ENCODE peak calls at places on chromosomes 4 and X, in seven cellular contexts. One of them, this sample, is unnamed.

GRCh38 chr4:12697970-12698369 is 786.2 kb downstream of the RAB28 start:
- DNase-seq in IMR-90: no peak
- DNase-seq in ovary: no peak
- DNase-seq in psoas muscle: no peak
- DNase-seq in hepatocyte: no peak
- DNase-seq in lower leg skin: no peak
- DNase-seq in right atrium auricular region: no peak
- DNase-seq in this sample: no peak

GRCh38 chrX:23012162-23012561 is 12.4 kb downstream of the DDX53 start:
- DNase-seq in IMR-90: no peak
- DNase-seq in ovary: no peak
- DNase-seq in psoas muscle: no peak
- DNase-seq in hepatocyte: no peak
- DNase-seq in lower leg skin: no peak
- DNase-seq in right atrium auricular region: no peak
- DNase-seq in this sample: no peak

GRCh38 chrX:45596190-45596808 is 395.6 kb upstream of the DIPK2B start:
- DNase-seq in IMR-90: peak; percentile 3
- DNase-seq in ovary: no peak
- DNase-seq in psoas muscle: no peak
- DNase-seq in hepatocyte: no peak
- DNase-seq in lower leg skin: no peak
- DNase-seq in right atrium auricular region: no peak
- DNase-seq in this sample: no peak

GRCh38 chrX:39836802-39837420 is 260.8 kb downstream of the BCOR start:
- DNase-seq in IMR-90: no peak
- DNase-seq in ovary: no peak
- DNase-seq in psoas muscle: no peak
- DNase-seq in hepatocyte: no peak
- DNase-seq in lower leg skin: no peak
- DNase-seq in right atrium auricular region: no peak
- DNase-seq in this sample: no peak

GRCh38 chrX:18998653-18999052 is 14.7 kb upstream of the PHKA2 start:
- DNase-seq in IMR-90: no peak
- DNase-seq in ovary: no peak
- DNase-seq in psoas muscle: no peak
- DNase-seq in hepatocyte: no peak
- DNase-seq in lower leg skin: no peak
- DNase-seq in right atrium auricular region: no peak
- DNase-seq in this sample: no peak

GRCh38 chr4:128690009-128690408 is 119.5 kb upstream of the JADE1 start:
- DNase-seq in IMR-90: no peak
- DNase-seq in ovary: no peak
- DNase-seq in psoas muscle: no peak
- DNase-seq in hepatocyte: no peak
- DNase-seq in lower leg skin: no peak
- DNase-seq in right atrium auricular region: no peak
- DNase-seq in this sample: no peak

GRCh38 chr4:169337510-169337909 is 66.8 kb upstream of the SH3RF1 start:
- DNase-seq in IMR-90: peak; percentile 98
- DNase-seq in ovary: no peak
- DNase-seq in psoas muscle: no peak
- DNase-seq in hepatocyte: no peak
- DNase-seq in lower leg skin: no peak
- DNase-seq in right atrium auricular region: no peak
- DNase-seq in this sample: no peak

GRCh38 chr4:112015960-112016359 is 129.3 kb upstream of the FAM241A start:
- DNase-seq in IMR-90: no peak
- DNase-seq in ovary: no peak
- DNase-seq in psoas muscle: no peak
- DNase-seq in hepatocyte: no peak
- DNase-seq in lower leg skin: no peak
- DNase-seq in right atrium auricular region: no peak
- DNase-seq in this sample: no peak

GRCh38 chr4:87073187-87073569 is 138.4 kb downstream of the AFF1 start:
- DNase-seq in IMR-90: no peak
- DNase-seq in ovary: no peak
- DNase-seq in psoas muscle: no peak
- DNase-seq in hepatocyte: no peak
- DNase-seq in lower leg skin: no peak
- DNase-seq in right atrium auricular region: no peak
- DNase-seq in this sample: no peak

GRCh38 chrX:40444798-40445496 is 135.8 kb upstream of the ATP6AP2 start:
- DNase-seq in IMR-90: no peak
- DNase-seq in ovary: no peak
- DNase-seq in psoas muscle: no peak
- DNase-seq in hepatocyte: no peak
- DNase-seq in lower leg skin: no peak
- DNase-seq in right atrium auricular region: no peak
- DNase-seq in this sample: no peak

GRCh38 chr4:88204882-88205281 is 46.4 kb upstream of the ABCG2 start:
- DNase-seq in IMR-90: no peak
- DNase-seq in ovary: no peak
- DNase-seq in psoas muscle: no peak
- DNase-seq in hepatocyte: no peak
- DNase-seq in lower leg skin: no peak
- DNase-seq in right atrium auricular region: no peak
- DNase-seq in this sample: no peak

GRCh38 chr4:141871086-141871485 is 234.7 kb downstream of the IL15 start:
- DNase-seq in IMR-90: peak; percentile 17
- DNase-seq in ovary: no peak
- DNase-seq in psoas muscle: no peak
- DNase-seq in hepatocyte: no peak
- DNase-seq in lower leg skin: no peak
- DNase-seq in right atrium auricular region: no peak
- DNase-seq in this sample: no peak

GRCh38 chr4:61522312-61522711 is 322.2 kb downstream of the ADGRL3 start:
- DNase-seq in IMR-90: no peak
- DNase-seq in ovary: no peak
- DNase-seq in psoas muscle: no peak
- DNase-seq in hepatocyte: no peak
- DNase-seq in lower leg skin: no peak
- DNase-seq in right atrium auricular region: no peak
- DNase-seq in this sample: no peak

GRCh38 chr4:66032571-66032970 is 362.3 kb upstream of the EPHA5 start:
- DNase-seq in IMR-90: no peak
- DNase-seq in ovary: no peak
- DNase-seq in psoas muscle: no peak
- DNase-seq in hepatocyte: no peak
- DNase-seq in lower leg skin: no peak
- DNase-seq in right atrium auricular region: no peak
- DNase-seq in this sample: no peak

GRCh38 chrX:150161092-150161672 is 201.9 kb upstream of the MAMLD1 start:
- DNase-seq in IMR-90: peak; percentile 26
- DNase-seq in ovary: no peak
- DNase-seq in psoas muscle: no peak
- DNase-seq in hepatocyte: no peak
- DNase-seq in lower leg skin: no peak
- DNase-seq in right atrium auricular region: no peak
- DNase-seq in this sample: no peak

GRCh38 chr4:168484626-168485025 is 4.3 kb upstream of the DDX60L start:
- DNase-seq in IMR-90: peak; percentile 91
- DNase-seq in ovary: no peak
- DNase-seq in psoas muscle: no peak
- DNase-seq in hepatocyte: peak; percentile 5
- DNase-seq in lower leg skin: no peak
- DNase-seq in right atrium auricular region: no peak
- DNase-seq in this sample: no peak

GRCh38 chr4:146742416-146742815 is 103.7 kb downstream of the POU4F2 start:
- DNase-seq in IMR-90: no peak
- DNase-seq in ovary: no peak
- DNase-seq in psoas muscle: no peak
- DNase-seq in hepatocyte: no peak
- DNase-seq in lower leg skin: no peak
- DNase-seq in right atrium auricular region: no peak
- DNase-seq in this sample: no peak

GRCh38 chr4:1794809-1795303 is 1.8 kb downstream of the FGFR3 start:
- DNase-seq in IMR-90: no peak
- DNase-seq in ovary: no peak
- DNase-seq in psoas muscle: no peak
- DNase-seq in hepatocyte: no peak
- DNase-seq in lower leg skin: no peak
- DNase-seq in right atrium auricular region: no peak
- DNase-seq in this sample: no peak
- H3K4me3 ChIP-seq in IMR-90: no peak overlapping the region
- H3K4me3 ChIP-seq in ovary: peak overlapping the region; percentile 34
- H3K4me3 ChIP-seq in psoas muscle: peak overlapping the region; percentile 60
- H3K4me3 ChIP-seq in hepatocyte: peak overlapping the region; percentile 85
- H3K4me3 ChIP-seq in lower leg skin: peak overlapping the region; percentile 23
- H3K4me3 ChIP-seq in right atrium auricular region: peak overlapping the region; percentile 55
- H3K4me3 ChIP-seq in this sample: peak overlapping the region; percentile 43

GRCh38 chrX:107826286-107827136 is 845 bp downstream of the MID2 start:
- DNase-seq in IMR-90: peak; percentile 42
- DNase-seq in ovary: peak; percentile 58
- DNase-seq in psoas muscle: peak; percentile 47
- DNase-seq in hepatocyte: peak; percentile 54
- DNase-seq in lower leg skin: no peak
- DNase-seq in right atrium auricular region: no peak
- DNase-seq in this sample: peak; percentile 77

GRCh38 chrX:107823042-107823441 is 2.6 kb upstream of the MID2 start:
- DNase-seq in IMR-90: no peak
- DNase-seq in ovary: no peak
- DNase-seq in psoas muscle: no peak
- DNase-seq in hepatocyte: no peak
- DNase-seq in lower leg skin: no peak
- DNase-seq in right atrium auricular region: no peak
- DNase-seq in this sample: no peak

GRCh38 chrX:107825698-107826285 is at the start of gene MID2:
- DNase-seq in IMR-90: no peak
- DNase-seq in ovary: peak; percentile 66
- DNase-seq in psoas muscle: peak; percentile 54
- DNase-seq in hepatocyte: peak; percentile 79
- DNase-seq in lower leg skin: peak; percentile 94
- DNase-seq in right atrium auricular region: peak; percentile 69
- DNase-seq in this sample: peak; percentile 67

GRCh38 chrX:107827137-107827831 is 1.6 kb downstream of the MID2 start:
- DNase-seq in IMR-90: no peak
- DNase-seq in ovary: no peak
- DNase-seq in psoas muscle: no peak
- DNase-seq in hepatocyte: peak; percentile 7
- DNase-seq in lower leg skin: no peak
- DNase-seq in right atrium auricular region: no peak
- DNase-seq in this sample: no peak

GRCh38 chrX:107823456-107823855 is 2.2 kb upstream of the MID2 start:
- DNase-seq in IMR-90: peak; percentile 83
- DNase-seq in ovary: no peak
- DNase-seq in psoas muscle: no peak
- DNase-seq in hepatocyte: no peak
- DNase-seq in lower leg skin: no peak
- DNase-seq in right atrium auricular region: no peak
- DNase-seq in this sample: no peak
- H3K4me3 ChIP-seq in IMR-90: no peak overlapping the region
- H3K4me3 ChIP-seq in ovary: no peak overlapping the region
- H3K4me3 ChIP-seq in psoas muscle: no peak overlapping the region
- H3K4me3 ChIP-seq in hepatocyte: no peak overlapping the region
- H3K4me3 ChIP-seq in lower leg skin: no peak overlapping the region
- H3K4me3 ChIP-seq in right atrium auricular region: no peak overlapping the region
- H3K4me3 ChIP-seq in this sample: no peak overlapping the region

GRCh38 chr4:139275281-139275735 is 4.7 kb downstream of the MGARP start:
- DNase-seq in IMR-90: no peak
- DNase-seq in ovary: no peak
- DNase-seq in psoas muscle: no peak
- DNase-seq in hepatocyte: no peak
- DNase-seq in lower leg skin: no peak
- DNase-seq in right atrium auricular region: no peak
- DNase-seq in this sample: no peak

GRCh38 chr4:139278956-139279722 is 886 bp downstream of the MGARP start:
- DNase-seq in IMR-90: peak; percentile 12
- DNase-seq in ovary: peak; percentile 49
- DNase-seq in psoas muscle: no peak
- DNase-seq in hepatocyte: no peak
- DNase-seq in lower leg skin: no peak
- DNase-seq in right atrium auricular region: no peak
- DNase-seq in this sample: peak; percentile 83

GRCh38 chr4:139279723-139280620 is at the start of gene MGARP:
- DNase-seq in IMR-90: peak; percentile 30
- DNase-seq in ovary: peak; percentile 69
- DNase-seq in psoas muscle: peak; percentile 31
- DNase-seq in hepatocyte: peak; percentile 28
- DNase-seq in lower leg skin: no peak
- DNase-seq in right atrium auricular region: no peak
- DNase-seq in this sample: no peak

GRCh38 chr4:139281212-139281611 is 1.2 kb upstream of the MGARP start:
- DNase-seq in IMR-90: no peak
- DNase-seq in ovary: no peak
- DNase-seq in psoas muscle: no peak
- DNase-seq in hepatocyte: no peak
- DNase-seq in lower leg skin: no peak
- DNase-seq in right atrium auricular region: no peak
- DNase-seq in this sample: no peak

DNA sequence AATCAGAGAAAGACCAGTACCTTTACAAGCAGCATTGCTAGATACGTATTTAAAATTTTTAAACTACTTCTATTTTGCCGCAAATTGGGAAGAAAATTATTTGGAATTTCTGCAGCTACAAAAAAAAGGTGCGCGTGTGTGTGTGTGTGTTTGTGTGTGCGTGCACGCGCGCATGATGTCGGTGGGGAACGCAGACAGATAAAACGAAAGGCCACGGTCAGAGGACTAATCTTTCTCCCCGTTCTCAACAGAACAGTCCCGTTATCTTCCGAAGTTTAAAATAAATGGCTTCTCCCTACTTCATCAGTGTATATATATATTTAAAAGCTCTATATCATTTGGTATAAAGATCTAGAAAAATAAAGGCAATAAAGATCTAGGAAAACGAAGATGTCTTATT is 1.6 kb downstream of the MGARP start:
- DNase-seq in IMR-90: peak; percentile 10
- DNase-seq in ovary: peak; percentile 47
- DNase-seq in psoas muscle: no peak
- DNase-seq in hepatocyte: no peak
- DNase-seq in lower leg skin: no peak
- DNase-seq in right atrium auricular region: no peak
- DNase-seq in this sample: no peak
- H3K4me3 ChIP-seq in IMR-90: peak overlapping the region; percentile 60
- H3K4me3 ChIP-seq in ovary: no peak overlapping the region
- H3K4me3 ChIP-seq in psoas muscle: no peak overlapping the region
- H3K4me3 ChIP-seq in hepatocyte: no peak overlapping the region
- H3K4me3 ChIP-seq in lower leg skin: no peak overlapping the region
- H3K4me3 ChIP-seq in right atrium auricular region: peak overlapping the region; percentile 63
- H3K4me3 ChIP-seq in this sample: no peak overlapping the region

GRCh38 chrX:43974076-43974475 is 886 bp upstream of the NDP start:
- DNase-seq in IMR-90: no peak
- DNase-seq in ovary: no peak
- DNase-seq in psoas muscle: no peak
- DNase-seq in hepatocyte: no peak
- DNase-seq in lower leg skin: no peak
- DNase-seq in right atrium auricular region: no peak
- DNase-seq in this sample: no peak

GRCh38 chrX:43974736-43975135 is 1.5 kb upstream of the NDP start:
- DNase-seq in IMR-90: no peak
- DNase-seq in ovary: no peak
- DNase-seq in psoas muscle: no peak
- DNase-seq in hepatocyte: no peak
- DNase-seq in lower leg skin: no peak
- DNase-seq in right atrium auricular region: no peak
- DNase-seq in this sample: no peak

GRCh38 chrX:43971966-43972961 is 926 bp downstream of the NDP start:
- DNase-seq in IMR-90: peak; percentile 39
- DNase-seq in ovary: no peak
- DNase-seq in psoas muscle: no peak
- DNase-seq in hepatocyte: peak; percentile 11
- DNase-seq in lower leg skin: no peak
- DNase-seq in right atrium auricular region: no peak
- DNase-seq in this sample: no peak

GRCh38 chrX:43975747-43976146 is 2.6 kb upstream of the NDP start:
- DNase-seq in IMR-90: no peak
- DNase-seq in ovary: no peak
- DNase-seq in psoas muscle: no peak
- DNase-seq in hepatocyte: no peak
- DNase-seq in lower leg skin: no peak
- DNase-seq in right atrium auricular region: no peak
- DNase-seq in this sample: no peak

GRCh38 chrX:43973249-43973672 is at the start of gene NDP:
- DNase-seq in IMR-90: no peak
- DNase-seq in ovary: peak; percentile 53
- DNase-seq in psoas muscle: no peak
- DNase-seq in hepatocyte: peak; percentile 36
- DNase-seq in lower leg skin: no peak
- DNase-seq in right atrium auricular region: no peak
- DNase-seq in this sample: no peak
- H3K4me3 ChIP-seq in IMR-90: peak within 1 kb of the TSS; percentile 46
- H3K4me3 ChIP-seq in ovary: peak within 1 kb of the TSS; percentile 38
- H3K4me3 ChIP-seq in psoas muscle: peak within 1 kb of the TSS; percentile 53
- H3K4me3 ChIP-seq in hepatocyte: peak within 1 kb of the TSS; percentile 25
- H3K4me3 ChIP-seq in lower leg skin: no peak within 1 kb of the TSS
- H3K4me3 ChIP-seq in right atrium auricular region: peak within 1 kb of the TSS; percentile 20
- H3K4me3 ChIP-seq in this sample: peak within 1 kb of the TSS; percentile 4